ENCODE peak calls at places on chromosome 9, in four cellular contexts. M, C, G and T are unnamed samples.
A peak's percentile ranks its signal among the peaks of the same experiment; 100 is the strongest.

GRCh38 chr9:4933177-4933576 is 51.9 kb upstream of the JAK2 start:
- DNase-seq in C (no peak), M (no peak), G (peak; percentile 49), T (peak; percentile 60)

GRCh38 chr9:94979904-94980507 is 253.5 kb downstream of the AOPEP start:
- DNase-seq in C (no peak), G (no peak), M (no peak), T (no peak)

GRCh38 chr9:37037744-37038640 is 3.9 kb upstream of the PAX5 start:
- DNase-seq in G (no peak), M (no peak), C (peak; percentile 27), T (no peak)

GRCh38 chr9:128892223-128892892 is 10.4 kb downstream of the LRRC8A start:
- DNase-seq in M (peak; percentile 77), C (peak; percentile 89), G (peak; percentile 94), T (peak; percentile 90)

GRCh38 chr9:134489621-134490380 is 151.8 kb upstream of the COL5A1 start:
- DNase-seq in M (no peak), C (no peak), G (no peak), T (no peak)

GRCh38 chr9:105264380-105264779 is 19.9 kb downstream of the SLC44A1 start:
- DNase-seq in G (no peak), M (no peak), C (no peak), T (no peak)

GRCh38 chr9:134329576-134329855 is 3.3 kb downstream of the RXRA start:
- DNase-seq in G (no peak), C (no peak), M (peak; percentile 67), T (peak; percentile 60)

GRCh38 chr9:120344230-120344629 is 235.7 kb downstream of the CDK5RAP2 start:
- DNase-seq in C (no peak), M (no peak), G (no peak), T (no peak)

GRCh38 chr9:138083873-138084272 is 206.3 kb downstream of the CACNA1B start:
- DNase-seq in M (no peak), G (no peak), C (no peak), T (peak; percentile 4)

GRCh38 chr9:6788175-6789016 is 30.6 kb downstream of the KDM4C start:
- DNase-seq in C (peak; percentile 38), G (no peak), M (no peak), T (peak; percentile 36)

GRCh38 chr9:119802621-119803020 is 433.4 kb upstream of the BRINP1 start:
- DNase-seq in C (peak; percentile 11), M (peak; percentile 92), G (peak; percentile 17), T (peak; percentile 32)

GRCh38 chr9:101466863-101467262 is 31.3 kb upstream of the ALDOB start:
- DNase-seq in G (no peak), M (no peak), C (no peak), T (no peak)

GRCh38 chr9:36665387-36665786 is 92.7 kb downstream of the MELK start:
- DNase-seq in M (no peak), G (no peak), C (no peak), T (no peak)

GRCh38 chr9:72925126-72925810 is 27.6 kb downstream of the ALDH1A1 start:
- DNase-seq in C (no peak), G (no peak), M (no peak), T (no peak)

GRCh38 chr9:68797116-68797515 is 92.1 kb downstream of the PIP5K1B start:
- DNase-seq in C (no peak), M (no peak), G (no peak), T (no peak)

GRCh38 chr9:84615574-84615973 is 54.0 kb upstream of the NTRK2 start:
- DNase-seq in G (no peak), M (no peak), C (no peak), T (no peak)

GRCh38 chr9:4299006-4299795 is 667 bp downstream of the GLIS3 start:
- DNase-seq in C (peak; percentile 30), G (peak; percentile 46), M (peak; percentile 12), T (peak; percentile 13)

GRCh38 chr9:91421987-91422765 is 1.5 kb downstream of the NFIL3 start:
- DNase-seq in C (peak; percentile 23), G (no peak), M (peak; percentile 60), T (peak; percentile 42)

GRCh38 chr9:91421022-91421765 is 2.4 kb downstream of the NFIL3 start:
- DNase-seq in C (peak; percentile 30), M (peak; percentile 47), G (peak; percentile 38), T (peak; percentile 46)

GRCh38 chr9:91423785-91424402 is at the start of gene NFIL3:
- DNase-seq in M (peak; percentile 84), G (peak; percentile 84), C (peak; percentile 87), T (peak; percentile 87)

GRCh38 chr9:91424403-91425176 is 958 bp upstream of the NFIL3 start:
- DNase-seq in C (peak; percentile 87), G (peak; percentile 92), M (peak; percentile 90), T (peak; percentile 91)

DNA sequence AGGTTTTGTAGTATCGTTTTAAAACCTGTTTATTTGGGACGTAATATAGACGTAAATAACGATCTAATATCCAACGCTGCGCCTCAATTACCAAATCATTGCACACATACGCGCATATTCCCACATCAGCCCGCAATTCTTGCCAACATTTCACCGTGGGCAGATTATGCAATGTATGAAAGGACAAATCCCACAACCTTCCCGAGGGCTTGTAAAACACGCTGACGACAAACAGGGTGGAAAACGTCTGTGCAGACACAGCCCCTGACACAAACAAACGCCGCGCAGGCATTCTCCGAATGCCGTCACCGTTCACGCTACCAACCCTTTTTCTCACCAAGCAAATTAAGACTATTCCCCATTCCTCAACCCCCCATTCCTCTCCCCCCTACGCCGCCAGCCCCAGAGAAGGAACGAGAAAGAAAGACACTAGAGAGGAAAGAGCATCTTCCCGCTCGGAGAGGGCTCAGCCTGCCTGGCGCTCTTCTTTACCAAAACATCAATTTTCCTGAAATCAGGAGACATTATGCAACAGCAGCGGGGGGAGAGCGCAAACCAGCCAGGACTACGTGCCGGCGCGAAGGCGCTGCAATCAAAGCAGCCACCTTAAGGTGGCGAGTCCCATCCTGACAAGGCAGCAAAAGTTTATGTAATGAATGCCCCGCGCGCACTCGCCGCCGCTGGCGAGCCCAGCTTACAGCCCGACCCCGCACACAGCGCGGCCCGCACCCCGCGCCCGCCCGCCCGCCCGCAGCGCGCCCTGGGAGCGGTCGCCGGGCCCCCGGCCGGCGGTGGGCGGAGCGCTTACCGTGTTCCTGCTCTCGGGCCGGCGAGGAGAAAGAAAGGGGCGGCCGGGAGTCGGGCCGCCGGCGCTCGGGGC is 560 bp downstream of the NFIL3 start:
- DNase-seq in M (peak; percentile 81), G (peak; percentile 75), C (peak; percentile 75), T (peak; percentile 71)
- TF ChIP-seq POLR2A in M (peak; percentile 63), G (no peak), C (peak; percentile 65), T (peak; percentile 32)

GRCh38 chr9:77176686-77177142 is 620 bp upstream of the VPS13A start:
- DNase-seq in G (no peak), C (no peak), M (no peak), T (no peak)
- TF ChIP-seq POLR2A in G (no peak), C (no peak), M (no peak), T (no peak)

GRCh38 chr9:70411930-70412677 is 2.4 kb downstream of the KLF9 start:
- DNase-seq in C (peak; percentile 88), G (peak; percentile 62), M (peak; percentile 88), T (peak; percentile 86)

GRCh38 chr9:70412678-70413426 is 1.6 kb downstream of the KLF9 start:
- DNase-seq in M (peak; percentile 90), C (peak; percentile 83), G (peak; percentile 87), T (peak; percentile 96)

GRCh38 chr9:70410368-70410767 is 4.1 kb downstream of the KLF9 start:
- DNase-seq in C (no peak), M (no peak), G (no peak), T (no peak)

GRCh38 chr9:70409800-70410199 is 4.7 kb downstream of the KLF9 start:
- DNase-seq in G (no peak), C (no peak), M (no peak), T (no peak)

DNA sequence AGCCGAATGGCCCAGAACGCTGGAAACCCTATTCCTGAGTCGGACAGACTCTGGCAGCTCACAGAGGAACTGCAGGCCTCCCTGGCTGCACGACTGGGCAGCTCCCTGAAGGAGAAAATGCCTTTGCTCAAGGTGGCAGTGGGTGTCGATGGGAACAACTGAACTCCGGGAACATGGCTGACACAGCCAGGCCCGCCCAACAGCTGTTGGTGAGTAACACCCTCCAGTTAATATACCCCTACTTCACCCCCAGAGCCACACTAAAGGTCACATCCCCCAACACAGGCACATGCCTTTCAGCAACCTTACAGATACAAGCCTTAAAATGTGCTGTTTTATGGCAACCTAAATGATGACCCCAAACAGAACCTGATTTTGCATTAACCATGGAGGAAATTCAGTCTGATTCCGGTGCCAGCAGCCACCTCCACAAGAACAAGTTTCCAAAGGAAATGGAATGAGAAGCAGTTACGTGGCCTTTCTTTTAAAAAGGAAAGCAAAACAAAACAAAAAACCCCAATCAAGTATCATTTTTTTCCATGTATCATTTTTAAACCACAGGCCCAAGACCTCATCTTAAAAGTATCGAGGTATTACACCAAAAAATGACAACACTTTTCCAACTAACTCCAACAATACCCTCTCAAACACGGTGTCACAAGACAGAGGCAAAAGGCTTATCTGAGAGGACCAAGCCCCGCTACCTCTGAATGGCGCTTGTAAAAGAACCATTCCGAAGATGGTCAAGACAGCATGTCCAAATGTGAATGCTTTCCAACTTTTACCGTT is 3.1 kb downstream of the KLF9 start:
- DNase-seq in M (peak; percentile 94), C (peak; percentile 64), G (peak; percentile 60), T (peak; percentile 75)
- TF ChIP-seq POLR2A in M (no peak), C (peak; percentile 35), G (peak; percentile 26), T (peak; percentile 43)

DNA sequence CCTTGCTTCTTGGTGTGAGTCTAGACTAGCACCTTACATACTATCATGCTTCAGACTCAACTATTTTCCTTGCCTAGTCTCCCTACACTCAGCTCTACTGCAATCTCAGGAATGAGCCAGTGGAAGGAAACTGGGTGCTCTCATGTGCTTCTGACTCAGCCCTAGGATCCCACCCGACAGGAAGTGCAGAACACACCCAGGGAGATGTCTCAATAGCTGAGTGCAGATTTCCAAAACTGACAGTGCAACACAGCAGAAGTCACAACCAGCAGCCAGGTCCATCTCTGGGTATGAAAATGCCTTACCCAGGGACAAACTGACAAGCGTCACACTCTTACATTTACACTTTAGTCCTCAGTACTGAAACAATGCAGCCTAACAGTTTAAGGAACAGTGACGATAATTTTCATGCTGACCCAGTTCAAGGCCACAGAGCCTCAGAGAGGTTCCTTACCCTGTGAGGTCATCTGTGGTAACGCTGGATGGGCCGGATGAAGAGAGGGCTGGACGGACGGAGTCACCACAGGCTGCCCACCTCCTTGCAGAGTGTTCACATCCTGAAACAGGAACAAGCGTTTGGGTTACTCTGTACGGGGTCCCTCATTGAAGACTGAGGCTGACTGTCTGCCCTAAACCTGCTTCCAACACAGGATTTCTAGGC is 33.0 kb downstream of the FKBP15 start:
- DNase-seq in C (peak; percentile 28), M (peak; percentile 69), G (no peak), T (peak; percentile 60)
- TF ChIP-seq POLR2A in C (no peak), M (peak; percentile 28), G (no peak), T (no peak)

GRCh38 chr9:81032030-81032572 is 657.2 kb downstream of the TLE1 start:
- DNase-seq in G (peak; percentile 72), C (no peak), M (no peak), T (peak; percentile 57)
- TF ChIP-seq POLR2A in G (no peak), C (no peak), M (no peak), T (no peak)

DNA sequence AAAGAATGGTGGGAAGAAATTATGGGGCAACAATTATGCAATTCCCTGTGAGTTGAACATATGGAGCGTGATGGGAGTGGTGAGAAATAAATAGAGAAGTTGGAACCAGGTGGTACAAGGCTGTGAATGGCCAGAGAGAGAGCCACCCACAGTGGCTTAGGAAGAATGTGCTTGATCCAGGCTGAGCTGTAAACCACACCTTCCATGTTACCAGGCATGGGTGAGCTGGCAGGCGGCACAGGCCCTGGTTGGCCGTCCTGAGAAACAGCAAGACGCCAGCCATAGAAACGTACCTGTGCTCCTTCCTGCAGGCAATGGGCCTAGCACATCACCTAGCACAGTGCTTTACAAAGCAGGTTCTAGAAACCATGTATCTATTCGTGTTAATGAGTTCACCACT is 74.3 kb downstream of the EPB41L4B start:
- DNase-seq in G (no peak), C (no peak), M (no peak), T (no peak)
- TF ChIP-seq POLR2A in G (no peak), C (no peak), M (no peak), T (no peak)